ENCODE peak calls at places on chromosomes 4 and X, in four cellular contexts. C is tibial nerve, R is A549, L is ovary. M is an unnamed sample.
A peak's percentile ranks its signal among the peaks of the same experiment; 100 is the strongest.

GRCh38 chrX:116009871-116010710 is 160.5 kb upstream of the AGTR2 start:
- DNase-seq in L (no peak), C (no peak), R (no peak), M (no peak)

GRCh38 chrX:54358424-54359211 is 772 bp upstream of the WNK3 start:
- DNase-seq in L (peak; percentile 85), C (no peak), R (no peak), M (no peak)

GRCh38 chr4:152935138-152935537 is 985 bp upstream of the FHDC1 start:
- DNase-seq in R (peak; percentile 30), C (no peak), L (no peak), M (peak; percentile 62)

GRCh38 chr4:19152264-19152663 is 1099.4 kb upstream of the SLIT2 start:
- DNase-seq in C (no peak), L (no peak), R (no peak), M (no peak)

GRCh38 chr4:5478697-5479096 is 229.7 kb downstream of the EVC2 start:
- DNase-seq in L (no peak), C (no peak), R (no peak), M (no peak)

GRCh38 chr4:147709999-147710398 is 21.9 kb upstream of the ARHGAP10 start:
- DNase-seq in R (no peak), C (no peak), L (no peak), M (no peak)

GRCh38 chr4:107034982-107035710 is 967 bp downstream of the DKK2 start:
- DNase-seq in C (peak; percentile 13), L (peak; percentile 28), R (no peak), M (no peak)

GRCh38 chrX:97050413-97050812 is 166.7 kb downstream of the RPA4 start:
- DNase-seq in R (no peak), L (no peak), C (no peak), M (no peak)

GRCh38 chrX:20513185-20513584 is 246.5 kb upstream of the RPS6KA3 start:
- DNase-seq in C (no peak), L (no peak), R (no peak), M (no peak)

GRCh38 chr4:153560918-153561317 is 94.8 kb downstream of the TMEM131L start:
- DNase-seq in C (no peak), R (no peak), L (no peak), M (no peak)

GRCh38 chr4:150534818-150535217 is 47.1 kb upstream of the MAB21L2 start:
- DNase-seq in L (no peak), C (no peak), R (no peak), M (no peak)

GRCh38 chrX:50903387-50904027 is 7.0 kb upstream of the BMP15 start:
- DNase-seq in R (peak; percentile 32), C (no peak), L (no peak), M (no peak)

GRCh38 chr4:680091-680490 is 5.7 kb downstream of the MYL5 start:
- DNase-seq in R (no peak), C (no peak), L (no peak), M (no peak)

GRCh38 chr4:118834070-118834469 is 1.9 kb downstream of the SEC24D start:
- DNase-seq in L (no peak), R (no peak), C (no peak), M (no peak)

GRCh38 chrX:136823175-136823574 is 42.4 kb upstream of the ARHGEF6 start:
- DNase-seq in C (no peak), L (no peak), R (no peak), M (no peak)

GRCh38 chrX:115030635-115031034 is 13.2 kb upstream of the IL13RA2 start:
- DNase-seq in C (no peak), R (no peak), L (no peak), M (peak; percentile 27)

GRCh38 chrX:147364896-147365295 is 546.8 kb upstream of the FMR1 start:
- DNase-seq in C (no peak), R (no peak), L (no peak), M (no peak)

GRCh38 chr4:20281453-20281852 is 29.7 kb downstream of the SLIT2 start:
- DNase-seq in C (no peak), L (no peak), R (no peak), M (no peak)

GRCh38 chrX:20265221-20265725 is 1.4 kb downstream of the RPS6KA3 start:
- DNase-seq in R (peak; percentile 71), L (peak; percentile 73), C (peak; percentile 17), M (peak; percentile 48)

GRCh38 chr4:156623376-156623775 is 348.2 kb downstream of the PDGFC start:
- DNase-seq in R (no peak), C (no peak), L (no peak), M (no peak)

GRCh38 chr4:118762753-118763477 is 73.0 kb downstream of the SEC24D start:
- DNase-seq in R (no peak), L (no peak), C (no peak), M (no peak)

GRCh38 chr4:19983072-19983471 is 268.6 kb upstream of the SLIT2 start:
- DNase-seq in C (no peak), R (no peak), L (no peak), M (no peak)

GRCh38 chrX:108437789-108438623 is at the start of gene COL4A6:
- DNase-seq in C (no peak), L (peak; percentile 40), R (peak; percentile 49), M (no peak)

GRCh38 chrX:119693032-119693995 is at the start of gene SEPTIN6:
- DNase-seq in L (peak; percentile 69), R (peak; percentile 75), C (peak; percentile 26), M (peak; percentile 72)

GRCh38 chr4:97073194-97073593 is 1070.1 kb downstream of the STPG2 start:
- DNase-seq in R (no peak), L (no peak), C (no peak), M (no peak)

GRCh38 chr4:111806331-111806730 is 338.9 kb upstream of the FAM241A start:
- DNase-seq in C (no peak), L (no peak), R (peak; percentile 23), M (no peak)

GRCh38 chr4:140533951-140534480 is 10.0 kb downstream of the ELMOD2 start:
- DNase-seq in R (no peak), L (no peak), C (no peak), M (no peak)

GRCh38 chr4:7945709-7946380 is 6.2 kb upstream of the AFAP1 start:
- DNase-seq in L (peak; percentile 31), C (no peak), R (no peak), M (no peak)

GRCh38 chrX:107677909-107678308 is 49.6 kb downstream of the PRPS1 start:
- DNase-seq in R (no peak), L (no peak), C (no peak), M (no peak)

GRCh38 chrX:114584434-114584943 is 603 bp downstream of the HTR2C start:
- DNase-seq in L (no peak), R (no peak), C (no peak), M (no peak)

GRCh38 chr4:74446193-74446868 is 1.4 kb downstream of the AREG start:
- DNase-seq in R (no peak), C (no peak), L (no peak), M (no peak)
- TF ChIP-seq POLR2A in R (no peak), C (no peak), L (no peak), M (no peak)

GRCh38 chr4:78557841-78558240 is 6.3 kb downstream of the ANXA3 start:
- DNase-seq in C (no peak), R (no peak), L (no peak), M (no peak)

GRCh38 chr4:78551420-78552351 is at the start of gene ANXA3:
- DNase-seq in C (no peak), R (no peak), L (peak; percentile 36), M (peak; percentile 74)

GRCh38 chr4:78556655-78557054 is 5.1 kb downstream of the ANXA3 start:
- DNase-seq in R (no peak), L (no peak), C (no peak), M (no peak)

GRCh38 chr4:78553526-78554060 is 2.0 kb downstream of the ANXA3 start:
- DNase-seq in C (no peak), R (no peak), L (no peak), M (no peak)

GRCh38 chr4:78552398-78553396 is 1.1 kb downstream of the ANXA3 start:
- DNase-seq in R (peak; percentile 72), L (no peak), C (no peak), M (no peak)
- H3K27ac ChIP-seq in R (peak overlapping the region; percentile 94), L (no peak overlapping the region), C (peak overlapping the region; percentile 78), M (peak overlapping the region; percentile 95)

DNA sequence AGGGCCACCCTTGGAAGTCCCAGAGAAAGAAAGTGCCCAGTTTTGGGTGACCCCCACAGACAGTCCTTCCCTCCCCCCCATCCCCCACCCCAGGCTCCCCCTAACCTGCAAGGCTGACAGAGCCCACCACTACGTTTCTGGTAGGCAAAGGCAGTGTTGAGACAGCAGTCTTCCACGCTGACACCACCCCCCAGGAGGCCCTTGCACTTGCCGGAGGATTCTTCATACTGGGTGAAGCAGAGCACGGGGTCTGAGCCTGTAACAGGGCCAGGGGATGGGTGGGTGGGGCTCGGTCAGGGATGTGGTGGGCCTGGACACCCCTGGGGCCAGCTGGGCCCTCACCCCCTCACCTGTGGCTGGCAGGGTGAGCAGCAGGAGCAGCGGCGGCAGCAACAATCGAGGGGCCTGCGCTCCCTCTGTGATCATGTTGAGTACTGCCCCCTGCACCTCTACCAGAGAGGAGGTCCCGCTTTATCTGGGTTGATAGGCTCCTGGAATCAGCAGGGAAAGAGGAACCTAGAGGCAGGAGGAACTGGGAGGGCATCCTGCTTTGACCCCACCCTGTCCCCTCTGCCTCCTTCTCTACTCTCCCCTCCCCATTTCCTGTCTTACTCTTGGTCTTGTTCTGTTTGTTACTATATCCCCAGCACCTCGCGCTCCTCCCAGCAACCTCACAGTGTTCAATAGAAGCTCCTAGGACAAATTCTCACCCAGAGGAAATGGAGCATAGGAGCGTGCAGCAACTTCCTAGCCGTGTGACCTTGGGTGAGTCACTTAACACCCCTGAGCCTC is at the start of gene CFP:
- DNase-seq in R (no peak), L (no peak), C (no peak), M (no peak)
- TF ChIP-seq POLR2A in R (no peak), L (no peak), C (no peak), M (no peak)

DNA sequence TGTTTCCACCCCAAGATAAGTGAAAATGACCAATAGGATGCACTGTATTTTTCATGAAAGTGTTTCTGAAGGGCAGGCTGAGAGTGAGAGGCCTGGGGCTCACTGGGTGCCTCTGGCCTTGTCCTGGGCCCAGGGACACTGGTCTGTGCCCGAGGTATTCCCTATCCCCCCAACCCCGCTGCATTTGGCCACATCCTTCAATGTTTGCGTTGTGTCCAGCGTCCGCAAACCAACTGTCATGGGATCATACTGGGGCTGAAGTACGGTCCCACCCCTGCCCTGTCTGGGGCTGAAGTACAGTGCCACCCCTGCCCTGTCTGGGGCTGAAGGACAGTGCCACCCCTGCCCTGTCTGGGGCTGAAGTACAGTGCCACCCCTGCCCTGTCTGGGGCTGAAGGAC is 22.0 kb upstream of the MSANTD1 start:
- DNase-seq in L (peak; percentile 17), R (no peak), C (no peak), M (no peak)
- H3K27ac ChIP-seq in L (no peak overlapping the region), R (no peak overlapping the region), C (no peak overlapping the region), M (peak overlapping the region; percentile 17)

GRCh38 chrX:101097546-101098453 is at the start of gene CENPI:
- DNase-seq in C (peak; percentile 81), L (peak; percentile 91), R (peak; percentile 97), M (peak; percentile 93)
- TF ChIP-seq POLR2A in C (peak; percentile 65), L (peak; percentile 38), R (peak; percentile 7), M (no peak)

GRCh38 chrX:40152173-40152705 is 54.5 kb upstream of the BCOR start:
- DNase-seq in R (no peak), L (peak; percentile 50), C (no peak), M (peak; percentile 55)
- H3K27ac ChIP-seq in R (peak overlapping the region; percentile 98), L (peak overlapping the region; percentile 55), C (no peak overlapping the region), M (peak overlapping the region; percentile 87)

GRCh38 chrX:84501798-84502628 is at the start of gene HDX:
- DNase-seq in R (peak; percentile 81), C (peak; percentile 77), L (peak; percentile 89), M (peak; percentile 74)
- TF ChIP-seq POLR2A in R (peak; percentile 36), C (peak; percentile 62), L (peak; percentile 18), M (no peak)